ENCODE peak calls at places on chromosome 15, in four cellular contexts. One of them, this sample, is unnamed.
A peak's percentile ranks its signal among the peaks of the same experiment; 100 is the strongest.

GRCh38 chr15:90465140-90465929 is 64.4 kb upstream of the CRTC3 start:
- DNase-seq in foreskin fibroblast: peak; percentile 10
- DNase-seq in left ventricle myocardium inferior: no peak
- DNase-seq in GM03348: peak; percentile 15
- DNase-seq in this sample: peak; percentile 87

GRCh38 chr15:35626531-35626930 is 80.6 kb upstream of the DPH6 start:
- DNase-seq in GM03348: no peak
- DNase-seq in left ventricle myocardium inferior: no peak
- DNase-seq in foreskin fibroblast: no peak
- DNase-seq in this sample: no peak

GRCh38 chr15:31489801-31490646 is 163.4 kb downstream of the KLF13 start:
- DNase-seq in left ventricle myocardium inferior: no peak
- DNase-seq in foreskin fibroblast: peak; percentile 46
- DNase-seq in GM03348: peak; percentile 81
- DNase-seq in this sample: peak; percentile 22

GRCh38 chr15:52010633-52011595 is 8.1 kb upstream of the MAPK6 start:
- DNase-seq in GM03348: peak; percentile 31
- DNase-seq in left ventricle myocardium inferior: no peak
- DNase-seq in foreskin fibroblast: peak; percentile 78
- DNase-seq in this sample: peak; percentile 83

GRCh38 chr15:64263567-64263966 is 92.4 kb downstream of the CSNK1G1 start:
- DNase-seq in foreskin fibroblast: no peak
- DNase-seq in left ventricle myocardium inferior: no peak
- DNase-seq in GM03348: no peak
- DNase-seq in this sample: no peak

GRCh38 chr15:88974392-88974791 is 61.2 kb upstream of the MFGE8 start:
- DNase-seq in GM03348: no peak
- DNase-seq in left ventricle myocardium inferior: no peak
- DNase-seq in foreskin fibroblast: no peak
- DNase-seq in this sample: no peak

GRCh38 chr15:89670985-89671560 is 8.1 kb downstream of the PLIN1 start:
- DNase-seq in left ventricle myocardium inferior: no peak
- DNase-seq in GM03348: no peak
- DNase-seq in foreskin fibroblast: no peak
- DNase-seq in this sample: no peak

GRCh38 chr15:72735111-72735510 is 48.4 kb downstream of the ADPGK start:
- DNase-seq in GM03348: no peak
- DNase-seq in foreskin fibroblast: no peak
- DNase-seq in left ventricle myocardium inferior: no peak
- DNase-seq in this sample: no peak

GRCh38 chr15:62601779-62602540 is 436.9 kb upstream of the C2CD4B start:
- DNase-seq in left ventricle myocardium inferior: no peak
- DNase-seq in foreskin fibroblast: peak; percentile 23
- DNase-seq in GM03348: no peak
- DNase-seq in this sample: no peak

GRCh38 chr15:26759991-26760390 is 12.9 kb downstream of the GABRB3 start:
- DNase-seq in foreskin fibroblast: no peak
- DNase-seq in left ventricle myocardium inferior: no peak
- DNase-seq in GM03348: no peak
- DNase-seq in this sample: no peak

GRCh38 chr15:40047413-40048154 is 8.6 kb upstream of the SRP14 start:
- DNase-seq in GM03348: peak; percentile 63
- DNase-seq in foreskin fibroblast: peak; percentile 58
- DNase-seq in left ventricle myocardium inferior: peak; percentile 44
- DNase-seq in this sample: peak; percentile 59

GRCh38 chr15:45863881-45864580 is 229.2 kb downstream of the SQOR start:
- DNase-seq in GM03348: no peak
- DNase-seq in left ventricle myocardium inferior: no peak
- DNase-seq in foreskin fibroblast: no peak
- DNase-seq in this sample: no peak

GRCh38 chr15:62877276-62877857 is 165.2 kb upstream of the TPM1 start:
- DNase-seq in GM03348: no peak
- DNase-seq in left ventricle myocardium inferior: no peak
- DNase-seq in foreskin fibroblast: no peak
- DNase-seq in this sample: no peak

GRCh38 chr15:77565516-77565915 is 67.2 kb downstream of the LINGO1 start:
- DNase-seq in foreskin fibroblast: no peak
- DNase-seq in left ventricle myocardium inferior: no peak
- DNase-seq in GM03348: no peak
- DNase-seq in this sample: no peak

GRCh38 chr15:68620721-68621528 is 42.1 kb downstream of the CORO2B start:
- DNase-seq in foreskin fibroblast: peak; percentile 98
- DNase-seq in GM03348: peak; percentile 94
- DNase-seq in left ventricle myocardium inferior: peak; percentile 91
- DNase-seq in this sample: peak; percentile 99

GRCh38 chr15:68764090-68764489 is 56.6 kb downstream of the ANP32A start:
- DNase-seq in GM03348: no peak
- DNase-seq in left ventricle myocardium inferior: no peak
- DNase-seq in foreskin fibroblast: no peak
- DNase-seq in this sample: peak; percentile 64

GRCh38 chr15:43511012-43511885 is 6.2 kb upstream of the MAP1A start:
- DNase-seq in foreskin fibroblast: no peak
- DNase-seq in left ventricle myocardium inferior: no peak
- DNase-seq in GM03348: no peak
- DNase-seq in this sample: no peak